ENCODE peak calls at places on chromosome 2, in six cellular contexts. N is NCI-H510A treated with DMSO at 0.1 percent for 48 hours, F is breast epithelium, X is left ventricle myocardium inferior, H is SK-MEL-5, V is endothelial cell. L is an unnamed sample.

GRCh38 chr2:121034551-121034950 is 250.5 kb downstream of the TFCP2L1 start:
- DNase-seq in N (no peak), F (no peak), X (no peak), H (no peak), V (no peak), L (no peak)

GRCh38 chr2:172978053-172978383 is 97.6 kb upstream of the MAP3K20 start:
- DNase-seq in N (no peak), F (no peak), X (no peak), H (no peak), V (no peak), L (no peak)

GRCh38 chr2:54666741-54667639 is 56.5 kb upstream of the EML6 start:
- DNase-seq in N (no peak), F (no peak), X (peak), H (no peak), V (no peak), L (no peak)

GRCh38 chr2:160838691-160839090 is 321.5 kb upstream of the TANK start:
- DNase-seq in N (no peak), F (no peak), X (no peak), H (no peak), V (no peak), L (no peak)

GRCh38 chr2:74083750-74084149 is 64.0 kb downstream of the BOLA3 start:
- DNase-seq in N (no peak), F (no peak), X (no peak), H (no peak), V (no peak), L (no peak)

GRCh38 chr2:179569834-179570233 is 291.6 kb downstream of the ZNF385B start:
- DNase-seq in N (no peak), F (no peak), X (no peak), H (no peak), V (no peak), L (no peak)

GRCh38 chr2:23939054-23939436 is 1.2 kb upstream of the UBXN2A start:
- DNase-seq in N (no peak), F (no peak), X (no peak), H (no peak), V (no peak), L (no peak)

GRCh38 chr2:94879314-94879981 is 8.2 kb downstream of the TEKT4 start:
- DNase-seq in N (no peak), F (no peak), X (no peak), H (no peak), V (no peak), L (peak)

GRCh38 chr2:225074919-225075681 is 32.8 kb upstream of the DOCK10 start:
- DNase-seq in N (no peak), F (no peak), X (no peak), H (no peak), V (no peak), L (no peak)

GRCh38 chr2:210938228-210938627 is 381.8 kb downstream of the CPS1 start:
- DNase-seq in N (no peak), F (no peak), X (no peak), H (no peak), V (no peak), L (no peak)

GRCh38 chr2:172928754-172929153 is 146.9 kb upstream of the MAP3K20 start:
- DNase-seq in N (peak), F (no peak), X (no peak), H (no peak), V (no peak), L (no peak)

GRCh38 chr2:232328516-232329460 is 49.8 kb upstream of the ALPP start:
- DNase-seq in N (no peak), F (no peak), X (peak), H (no peak), V (no peak), L (peak)

L was measured in glutamatergic neuron.